ENCODE peak calls at places on chromosomes 6 and 20, in five cellular contexts. One of them, this sample, is unnamed.

GRCh38 chr6:5103250-5103649 is 18.1 kb downstream of the PPP1R3G start:
- DNase-seq in suprapubic skin: no peak
- DNase-seq in heart right ventricle: no peak
- DNase-seq in fibroblast of mammary gland: peak
- DNase-seq in mucosa of descending colon: no peak
- DNase-seq in this sample: no peak

GRCh38 chr20:1313236-1313964 is 15.5 kb downstream of the SDCBP2 start:
- DNase-seq in suprapubic skin: no peak
- DNase-seq in heart right ventricle: peak
- DNase-seq in fibroblast of mammary gland: peak
- DNase-seq in mucosa of descending colon: peak
- DNase-seq in this sample: no peak

GRCh38 chr6:37663016-37663810 is 34.5 kb downstream of the MDGA1 start:
- DNase-seq in suprapubic skin: no peak
- DNase-seq in heart right ventricle: no peak
- DNase-seq in fibroblast of mammary gland: peak
- DNase-seq in mucosa of descending colon: no peak
- DNase-seq in this sample: no peak

GRCh38 chr6:11650297-11650696 is 112.7 kb downstream of the TMEM170B start:
- DNase-seq in suprapubic skin: no peak
- DNase-seq in heart right ventricle: peak
- DNase-seq in fibroblast of mammary gland: peak
- DNase-seq in mucosa of descending colon: no peak
- DNase-seq in this sample: no peak

GRCh38 chr6:77463308-77463880 is at the start of gene HTR1B:
- DNase-seq in suprapubic skin: no peak
- DNase-seq in heart right ventricle: no peak
- DNase-seq in fibroblast of mammary gland: no peak
- DNase-seq in mucosa of descending colon: peak
- DNase-seq in this sample: no peak

GRCh38 chr6:105875974-105876640 is 210.0 kb upstream of the PRDM1 start:
- DNase-seq in suprapubic skin: no peak
- DNase-seq in heart right ventricle: no peak
- DNase-seq in fibroblast of mammary gland: no peak
- DNase-seq in mucosa of descending colon: no peak
- DNase-seq in this sample: no peak

GRCh38 chr6:83310046-83310445 is 116.9 kb downstream of the RWDD2A start:
- DNase-seq in suprapubic skin: no peak
- DNase-seq in heart right ventricle: no peak
- DNase-seq in fibroblast of mammary gland: peak
- DNase-seq in mucosa of descending colon: no peak
- DNase-seq in this sample: no peak

GRCh38 chr6:105985816-105986632 is 100.1 kb upstream of the PRDM1 start:
- DNase-seq in suprapubic skin: no peak
- DNase-seq in heart right ventricle: peak
- DNase-seq in fibroblast of mammary gland: no peak
- DNase-seq in mucosa of descending colon: peak
- DNase-seq in this sample: no peak

GRCh38 chr20:55424446-55424845 is 580.9 kb downstream of the CBLN4 start:
- DNase-seq in suprapubic skin: no peak
- DNase-seq in heart right ventricle: no peak
- DNase-seq in fibroblast of mammary gland: no peak
- DNase-seq in mucosa of descending colon: no peak
- DNase-seq in this sample: no peak

GRCh38 chr6:150145427-150145826 is 2.6 kb downstream of the PPP1R14C start:
- DNase-seq in suprapubic skin: no peak
- DNase-seq in heart right ventricle: no peak
- DNase-seq in fibroblast of mammary gland: no peak
- DNase-seq in mucosa of descending colon: no peak
- DNase-seq in this sample: no peak

GRCh38 chr6:167350731-167351655 is 26.1 kb downstream of the TTLL2 start:
- DNase-seq in suprapubic skin: peak
- DNase-seq in heart right ventricle: peak
- DNase-seq in fibroblast of mammary gland: peak
- DNase-seq in mucosa of descending colon: peak
- DNase-seq in this sample: peak

GRCh38 chr20:12207875-12208274 is 290.2 kb downstream of the BTBD3 start:
- DNase-seq in suprapubic skin: no peak
- DNase-seq in heart right ventricle: no peak
- DNase-seq in fibroblast of mammary gland: peak
- DNase-seq in mucosa of descending colon: no peak
- DNase-seq in this sample: no peak

GRCh38 chr6:118611334-118611733 is 40.1 kb downstream of the CEP85L start:
- DNase-seq in suprapubic skin: no peak
- DNase-seq in heart right ventricle: no peak
- DNase-seq in fibroblast of mammary gland: no peak
- DNase-seq in mucosa of descending colon: no peak
- DNase-seq in this sample: no peak

GRCh38 chr20:62587757-62588402 is 54.4 kb upstream of the SLCO4A1 start:
- DNase-seq in suprapubic skin: no peak
- DNase-seq in heart right ventricle: no peak
- DNase-seq in fibroblast of mammary gland: peak
- DNase-seq in mucosa of descending colon: no peak
- DNase-seq in this sample: no peak

GRCh38 chr6:105320766-105321165 is 82.1 kb downstream of the PREP start:
- DNase-seq in suprapubic skin: no peak
- DNase-seq in heart right ventricle: no peak
- DNase-seq in fibroblast of mammary gland: no peak
- DNase-seq in mucosa of descending colon: no peak
- DNase-seq in this sample: no peak

GRCh38 chr6:40389176-40389767 is 197.9 kb downstream of the LRFN2 start:
- DNase-seq in suprapubic skin: no peak
- DNase-seq in heart right ventricle: no peak
- DNase-seq in fibroblast of mammary gland: no peak
- DNase-seq in mucosa of descending colon: no peak
- DNase-seq in this sample: no peak

GRCh38 chr6:166866839-166867637 is 89.3 kb downstream of the RNASET2 start:
- DNase-seq in suprapubic skin: no peak
- DNase-seq in heart right ventricle: no peak
- DNase-seq in fibroblast of mammary gland: no peak
- DNase-seq in mucosa of descending colon: no peak
- DNase-seq in this sample: no peak

GRCh38 chr6:88910922-88911778 is 52.3 kb downstream of the RNGTT start:
- DNase-seq in suprapubic skin: no peak
- DNase-seq in heart right ventricle: no peak
- DNase-seq in fibroblast of mammary gland: no peak
- DNase-seq in mucosa of descending colon: no peak
- DNase-seq in this sample: no peak

GRCh38 chr20:37980383-37980782 is 52.9 kb downstream of the TTI1 start:
- DNase-seq in suprapubic skin: no peak
- DNase-seq in heart right ventricle: no peak
- DNase-seq in fibroblast of mammary gland: no peak
- DNase-seq in mucosa of descending colon: no peak
- DNase-seq in this sample: no peak

GRCh38 chr6:34067814-34068213 is 78.1 kb downstream of the GRM4 start:
- DNase-seq in suprapubic skin: no peak
- DNase-seq in heart right ventricle: no peak
- DNase-seq in fibroblast of mammary gland: no peak
- DNase-seq in mucosa of descending colon: no peak
- DNase-seq in this sample: no peak

GRCh38 chr6:77511860-77512259 is 48.6 kb upstream of the HTR1B start:
- DNase-seq in suprapubic skin: no peak
- DNase-seq in heart right ventricle: no peak
- DNase-seq in fibroblast of mammary gland: no peak
- DNase-seq in mucosa of descending colon: no peak
- DNase-seq in this sample: no peak

GRCh38 chr6:170086639-170087420 is 204.0 kb downstream of the DLL1 start:
- DNase-seq in suprapubic skin: peak
- DNase-seq in heart right ventricle: no peak
- DNase-seq in fibroblast of mammary gland: no peak
- DNase-seq in mucosa of descending colon: peak
- DNase-seq in this sample: no peak

GRCh38 chr6:21508753-21509152 is 84.8 kb upstream of the SOX4 start:
- DNase-seq in suprapubic skin: no peak
- DNase-seq in heart right ventricle: no peak
- DNase-seq in fibroblast of mammary gland: no peak
- DNase-seq in mucosa of descending colon: no peak
- DNase-seq in this sample: no peak

GRCh38 chr6:21511891-21512550 is 81.5 kb upstream of the SOX4 start:
- DNase-seq in suprapubic skin: no peak
- DNase-seq in heart right ventricle: no peak
- DNase-seq in fibroblast of mammary gland: no peak
- DNase-seq in mucosa of descending colon: no peak
- DNase-seq in this sample: no peak

DNA sequence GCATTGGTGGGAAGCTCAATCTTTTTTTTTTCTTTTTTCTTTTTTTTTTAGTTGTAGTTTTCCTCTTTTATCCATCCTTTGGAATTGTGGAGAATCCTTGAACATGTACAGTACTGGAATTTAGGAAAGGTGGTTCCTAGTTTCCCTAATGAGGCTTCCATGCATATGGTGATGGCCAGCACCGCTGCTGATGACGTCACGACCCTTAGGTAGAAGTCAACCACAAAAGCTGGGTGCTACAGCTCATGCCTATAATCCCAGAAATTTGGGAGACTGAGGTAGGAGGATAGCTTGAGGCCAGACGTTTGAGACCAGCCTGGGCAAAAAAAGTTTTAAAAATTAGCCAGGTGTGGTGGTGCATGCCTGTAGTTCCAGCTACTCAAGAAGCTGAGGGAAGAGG is 79.3 kb upstream of the SOX4 start:
- DNase-seq in suprapubic skin: no peak
- DNase-seq in heart right ventricle: no peak
- DNase-seq in fibroblast of mammary gland: no peak
- DNase-seq in mucosa of descending colon: no peak
- DNase-seq in this sample: no peak
- TF ChIP-seq CTCF in suprapubic skin: no peak
- TF ChIP-seq CTCF in heart right ventricle: no peak
- TF ChIP-seq CTCF in fibroblast of mammary gland: no peak
- TF ChIP-seq CTCF in mucosa of descending colon: no peak
- TF ChIP-seq CTCF in this sample: no peak

DNA sequence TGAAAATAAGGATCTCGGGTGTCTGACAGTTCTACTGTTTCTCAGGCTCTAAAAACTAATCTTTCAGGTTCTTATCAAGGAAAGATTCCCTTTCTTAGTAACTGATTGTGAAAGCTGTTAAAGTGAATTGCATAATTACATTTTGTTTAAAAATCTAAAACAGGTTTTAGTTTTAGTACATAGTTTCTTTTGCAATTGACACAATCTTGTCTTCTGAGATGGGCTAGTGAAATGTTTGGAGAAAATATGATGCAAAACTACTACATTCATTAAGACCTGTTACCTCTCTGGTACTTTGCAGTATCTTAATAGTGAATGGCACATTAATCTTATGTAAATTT is 298.4 kb downstream of the UTRN start:
- DNase-seq in suprapubic skin: no peak
- DNase-seq in heart right ventricle: no peak
- DNase-seq in fibroblast of mammary gland: no peak
- DNase-seq in mucosa of descending colon: no peak
- DNase-seq in this sample: no peak
- H3K4me3 ChIP-seq in suprapubic skin: no peak
- H3K4me3 ChIP-seq in heart right ventricle: no peak
- H3K4me3 ChIP-seq in fibroblast of mammary gland: peak
- H3K4me3 ChIP-seq in mucosa of descending colon: no peak
- H3K4me3 ChIP-seq in this sample: no peak

GRCh38 chr20:47981242-47981641 is 196.0 kb upstream of the SULF2 start:
- DNase-seq in suprapubic skin: no peak
- DNase-seq in heart right ventricle: no peak
- DNase-seq in fibroblast of mammary gland: no peak
- DNase-seq in mucosa of descending colon: no peak
- DNase-seq in this sample: no peak
- TF ChIP-seq CTCF in suprapubic skin: no peak
- TF ChIP-seq CTCF in heart right ventricle: no peak
- TF ChIP-seq CTCF in fibroblast of mammary gland: no peak
- TF ChIP-seq CTCF in mucosa of descending colon: no peak
- TF ChIP-seq CTCF in this sample: no peak

DNA sequence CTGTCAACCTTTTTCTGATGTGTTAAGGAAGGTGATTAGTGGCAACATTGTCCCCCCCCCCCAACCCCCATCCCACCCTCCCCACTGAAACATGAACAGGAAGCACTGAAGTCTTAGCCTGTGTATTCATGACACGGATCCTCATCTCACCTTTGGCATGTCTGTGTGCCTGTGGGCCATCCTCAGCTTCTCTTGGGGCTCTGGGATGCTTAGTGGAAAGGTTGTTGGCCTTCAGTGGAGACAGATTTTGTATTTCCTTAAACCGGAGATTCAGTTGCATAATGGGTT is 93.6 kb downstream of the RREB1 start:
- DNase-seq in suprapubic skin: no peak
- DNase-seq in heart right ventricle: no peak
- DNase-seq in fibroblast of mammary gland: no peak
- DNase-seq in mucosa of descending colon: no peak
- DNase-seq in this sample: no peak
- H3K4me3 ChIP-seq in suprapubic skin: peak
- H3K4me3 ChIP-seq in heart right ventricle: no peak
- H3K4me3 ChIP-seq in fibroblast of mammary gland: no peak
- H3K4me3 ChIP-seq in mucosa of descending colon: no peak
- H3K4me3 ChIP-seq in this sample: no peak

GRCh38 chr20:22385602-22386299 is 198.6 kb downstream of the FOXA2 start:
- DNase-seq in suprapubic skin: no peak
- DNase-seq in heart right ventricle: no peak
- DNase-seq in fibroblast of mammary gland: no peak
- DNase-seq in mucosa of descending colon: no peak
- DNase-seq in this sample: no peak
- TF ChIP-seq CTCF in suprapubic skin: no peak
- TF ChIP-seq CTCF in heart right ventricle: no peak
- TF ChIP-seq CTCF in fibroblast of mammary gland: peak
- TF ChIP-seq CTCF in mucosa of descending colon: no peak
- TF ChIP-seq CTCF in this sample: no peak

GRCh38 chr20:58669287-58670006 is 18.4 kb downstream of the STX16 start:
- DNase-seq in suprapubic skin: no peak
- DNase-seq in heart right ventricle: no peak
- DNase-seq in fibroblast of mammary gland: no peak
- DNase-seq in mucosa of descending colon: no peak
- DNase-seq in this sample: no peak
- H3K4me3 ChIP-seq in suprapubic skin: no peak
- H3K4me3 ChIP-seq in heart right ventricle: no peak
- H3K4me3 ChIP-seq in fibroblast of mammary gland: no peak
- H3K4me3 ChIP-seq in mucosa of descending colon: no peak
- H3K4me3 ChIP-seq in this sample: no peak